ENCODE peak calls at places on chromosomes 5 and 9, in eight cellular contexts. One of them, this sample, is unnamed. For H3K27me3, the result is how much of the 10 kb centered on the place peaks cover.

GRCh38 chr9:98129451-98129881 is 10.4 kb upstream of the TRIM14 start:
- DNase-seq in uterus: no peak
- DNase-seq in brain microvascular endothelial cell: peak
- DNase-seq in heart left ventricle: no peak
- DNase-seq in Peyer's patch: peak
- DNase-seq in right lobe of liver: no peak
- DNase-seq in A673: no peak
- DNase-seq in BE2C: no peak
- DNase-seq in this sample: no peak

GRCh38 chr5:33892419-33893151 is 795 bp upstream of the ADAMTS12 start:
- DNase-seq in uterus: peak
- DNase-seq in brain microvascular endothelial cell: peak
- DNase-seq in heart left ventricle: peak
- DNase-seq in Peyer's patch: no peak
- DNase-seq in right lobe of liver: no peak
- DNase-seq in A673: no peak
- DNase-seq in BE2C: no peak
- DNase-seq in this sample: no peak

GRCh38 chr9:36748322-36748899 is 175.7 kb downstream of the MELK start:
- DNase-seq in uterus: no peak
- DNase-seq in brain microvascular endothelial cell: peak
- DNase-seq in heart left ventricle: peak
- DNase-seq in Peyer's patch: no peak
- DNase-seq in right lobe of liver: no peak
- DNase-seq in A673: peak
- DNase-seq in BE2C: no peak
- DNase-seq in this sample: no peak

GRCh38 chr5:82147860-82148573 is 130.1 kb downstream of the RPS23 start:
- DNase-seq in uterus: peak
- DNase-seq in brain microvascular endothelial cell: peak
- DNase-seq in heart left ventricle: no peak
- DNase-seq in Peyer's patch: no peak
- DNase-seq in right lobe of liver: no peak
- DNase-seq in A673: no peak
- DNase-seq in BE2C: no peak
- DNase-seq in this sample: no peak

GRCh38 chr5:37396352-37396751 is 17.2 kb downstream of the WDR70 start:
- DNase-seq in uterus: no peak
- DNase-seq in brain microvascular endothelial cell: no peak
- DNase-seq in heart left ventricle: no peak
- DNase-seq in Peyer's patch: no peak
- DNase-seq in right lobe of liver: no peak
- DNase-seq in A673: no peak
- DNase-seq in BE2C: no peak
- DNase-seq in this sample: no peak

GRCh38 chr9:84154320-84154719 is 173.7 kb downstream of the RMI1 start:
- DNase-seq in uterus: no peak
- DNase-seq in brain microvascular endothelial cell: no peak
- DNase-seq in heart left ventricle: no peak
- DNase-seq in Peyer's patch: no peak
- DNase-seq in right lobe of liver: no peak
- DNase-seq in A673: no peak
- DNase-seq in BE2C: no peak
- DNase-seq in this sample: no peak

GRCh38 chr5:10457682-10458574 is 16.2 kb downstream of the ROPN1L start:
- DNase-seq in uterus: peak
- DNase-seq in brain microvascular endothelial cell: no peak
- DNase-seq in heart left ventricle: peak
- DNase-seq in Peyer's patch: no peak
- DNase-seq in right lobe of liver: peak
- DNase-seq in A673: no peak
- DNase-seq in BE2C: peak
- DNase-seq in this sample: no peak

GRCh38 chr5:75681125-75681830 is 36.0 kb downstream of the POC5 start:
- DNase-seq in uterus: no peak
- DNase-seq in brain microvascular endothelial cell: no peak
- DNase-seq in heart left ventricle: no peak
- DNase-seq in Peyer's patch: no peak
- DNase-seq in right lobe of liver: no peak
- DNase-seq in A673: peak
- DNase-seq in BE2C: no peak
- DNase-seq in this sample: peak

GRCh38 chr5:106755789-106756188 is 914.9 kb downstream of the EFNA5 start:
- DNase-seq in uterus: no peak
- DNase-seq in brain microvascular endothelial cell: no peak
- DNase-seq in heart left ventricle: no peak
- DNase-seq in Peyer's patch: no peak
- DNase-seq in right lobe of liver: no peak
- DNase-seq in A673: peak
- DNase-seq in BE2C: no peak
- DNase-seq in this sample: no peak

GRCh38 chr5:59725393-59725768 is 168.1 kb downstream of the PDE4D start:
- DNase-seq in uterus: no peak
- DNase-seq in brain microvascular endothelial cell: no peak
- DNase-seq in heart left ventricle: no peak
- DNase-seq in Peyer's patch: no peak
- DNase-seq in right lobe of liver: no peak
- DNase-seq in A673: no peak
- DNase-seq in BE2C: no peak
- DNase-seq in this sample: no peak

GRCh38 chr5:101894985-101895384 is 401.1 kb downstream of the SLCO4C1 start:
- DNase-seq in uterus: no peak
- DNase-seq in brain microvascular endothelial cell: no peak
- DNase-seq in heart left ventricle: no peak
- DNase-seq in Peyer's patch: no peak
- DNase-seq in right lobe of liver: no peak
- DNase-seq in A673: no peak
- DNase-seq in BE2C: no peak
- DNase-seq in this sample: no peak

GRCh38 chr9:126117631-126118030 is 209.0 kb upstream of the MVB12B start:
- DNase-seq in uterus: no peak
- DNase-seq in brain microvascular endothelial cell: no peak
- DNase-seq in heart left ventricle: no peak
- DNase-seq in Peyer's patch: no peak
- DNase-seq in right lobe of liver: no peak
- DNase-seq in A673: no peak
- DNase-seq in BE2C: no peak
- DNase-seq in this sample: no peak

GRCh38 chr5:170597109-170597741 is 93.4 kb downstream of the KCNIP1 start:
- DNase-seq in uterus: no peak
- DNase-seq in brain microvascular endothelial cell: peak
- DNase-seq in heart left ventricle: no peak
- DNase-seq in Peyer's patch: no peak
- DNase-seq in right lobe of liver: no peak
- DNase-seq in A673: peak
- DNase-seq in BE2C: peak
- DNase-seq in this sample: no peak

GRCh38 chr5:151947924-151948323 is 23.3 kb upstream of the GLRA1 start:
- DNase-seq in uterus: no peak
- DNase-seq in brain microvascular endothelial cell: peak
- DNase-seq in heart left ventricle: no peak
- DNase-seq in Peyer's patch: no peak
- DNase-seq in right lobe of liver: no peak
- DNase-seq in A673: no peak
- DNase-seq in BE2C: no peak
- DNase-seq in this sample: no peak

GRCh38 chr5:80406980-80407734 is 707 bp upstream of the ZFYVE16 start:
- DNase-seq in uterus: peak
- DNase-seq in brain microvascular endothelial cell: peak
- DNase-seq in heart left ventricle: peak
- DNase-seq in Peyer's patch: peak
- DNase-seq in right lobe of liver: peak
- DNase-seq in A673: no peak
- DNase-seq in BE2C: no peak
- DNase-seq in this sample: no peak

GRCh38 chr9:97766092-97766491 is 69.0 kb upstream of the XPA start:
- DNase-seq in uterus: no peak
- DNase-seq in brain microvascular endothelial cell: peak
- DNase-seq in heart left ventricle: no peak
- DNase-seq in Peyer's patch: no peak
- DNase-seq in right lobe of liver: no peak
- DNase-seq in A673: no peak
- DNase-seq in BE2C: no peak
- DNase-seq in this sample: no peak

GRCh38 chr5:17216974-17217325 is 481 bp upstream of the BASP1 start:
- DNase-seq in uterus: peak
- DNase-seq in brain microvascular endothelial cell: peak
- DNase-seq in heart left ventricle: no peak
- DNase-seq in Peyer's patch: peak
- DNase-seq in right lobe of liver: peak
- DNase-seq in A673: peak
- DNase-seq in BE2C: peak
- DNase-seq in this sample: no peak

GRCh38 chr5:139571543-139571942 is 10.4 kb downstream of the UBE2D2 start:
- DNase-seq in uterus: no peak
- DNase-seq in brain microvascular endothelial cell: no peak
- DNase-seq in heart left ventricle: no peak
- DNase-seq in Peyer's patch: no peak
- DNase-seq in right lobe of liver: no peak
- DNase-seq in A673: no peak
- DNase-seq in BE2C: no peak
- DNase-seq in this sample: no peak

GRCh38 chr9:136259517-136259813 is 13.9 kb upstream of the QSOX2 start:
- DNase-seq in uterus: no peak
- DNase-seq in brain microvascular endothelial cell: no peak
- DNase-seq in heart left ventricle: no peak
- DNase-seq in Peyer's patch: no peak
- DNase-seq in right lobe of liver: no peak
- DNase-seq in A673: no peak
- DNase-seq in BE2C: peak
- DNase-seq in this sample: no peak

GRCh38 chr9:121601234-121601633 is 50.2 kb upstream of the DAB2IP start:
- DNase-seq in uterus: no peak
- DNase-seq in brain microvascular endothelial cell: no peak
- DNase-seq in heart left ventricle: no peak
- DNase-seq in Peyer's patch: no peak
- DNase-seq in right lobe of liver: no peak
- DNase-seq in A673: no peak
- DNase-seq in BE2C: no peak
- DNase-seq in this sample: no peak

GRCh38 chr5:97071101-97071500 is 71.3 kb downstream of the LIX1 start:
- DNase-seq in uterus: peak
- DNase-seq in brain microvascular endothelial cell: no peak
- DNase-seq in heart left ventricle: no peak
- DNase-seq in Peyer's patch: no peak
- DNase-seq in right lobe of liver: no peak
- DNase-seq in A673: peak
- DNase-seq in BE2C: no peak
- DNase-seq in this sample: no peak

GRCh38 chr9:128150594-128151342 is 1.5 kb downstream of the LCN2 start:
- DNase-seq in uterus: no peak
- DNase-seq in brain microvascular endothelial cell: no peak
- DNase-seq in heart left ventricle: no peak
- DNase-seq in Peyer's patch: no peak
- DNase-seq in right lobe of liver: no peak
- DNase-seq in A673: no peak
- DNase-seq in BE2C: no peak
- DNase-seq in this sample: no peak
- TF ChIP-seq CTCF in uterus: no peak
- TF ChIP-seq CTCF in brain microvascular endothelial cell: peak
- TF ChIP-seq CTCF in heart left ventricle: peak
- TF ChIP-seq CTCF in Peyer's patch: peak
- TF ChIP-seq CTCF in right lobe of liver: no peak
- TF ChIP-seq CTCF in A673: peak
- TF ChIP-seq CTCF in BE2C: peak
- TF ChIP-seq CTCF in this sample: peak

GRCh38 chr9:106797299-106797698 is 65.7 kb upstream of the ZNF462 start:
- DNase-seq in uterus: no peak
- DNase-seq in brain microvascular endothelial cell: no peak
- DNase-seq in heart left ventricle: no peak
- DNase-seq in Peyer's patch: no peak
- DNase-seq in right lobe of liver: peak
- DNase-seq in A673: no peak
- DNase-seq in BE2C: no peak
- DNase-seq in this sample: no peak
- H3K4me3 ChIP-seq in uterus: no peak
- H3K4me3 ChIP-seq in brain microvascular endothelial cell: no peak
- H3K4me3 ChIP-seq in heart left ventricle: no peak
- H3K4me3 ChIP-seq in Peyer's patch: no peak
- H3K4me3 ChIP-seq in right lobe of liver: no peak
- H3K4me3 ChIP-seq in A673: no peak
- H3K4me3 ChIP-seq in BE2C: no peak
- H3K4me3 ChIP-seq in this sample: no peak

DNA sequence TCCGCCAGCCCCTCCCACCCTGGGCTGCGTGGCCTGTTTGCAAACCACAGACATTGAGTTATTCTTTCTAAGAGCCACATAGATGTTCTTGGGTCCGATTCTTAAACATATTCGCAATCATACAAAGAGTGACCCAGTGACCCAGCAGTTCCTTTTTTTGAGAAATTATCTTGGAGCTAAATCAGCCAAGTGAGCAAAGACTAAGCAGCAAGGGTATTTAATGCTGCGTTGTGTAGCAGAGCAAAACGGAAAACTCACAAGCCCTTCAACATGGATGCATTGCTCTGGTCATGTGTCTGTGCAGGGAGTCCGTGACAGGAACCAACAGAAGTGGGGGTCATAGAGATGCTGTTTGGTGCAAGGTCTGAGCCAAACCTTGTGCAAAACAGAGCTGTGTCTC is 95.6 kb downstream of the OLFM1 start:
- DNase-seq in uterus: no peak
- DNase-seq in brain microvascular endothelial cell: no peak
- DNase-seq in heart left ventricle: no peak
- DNase-seq in Peyer's patch: no peak
- DNase-seq in right lobe of liver: no peak
- DNase-seq in A673: no peak
- DNase-seq in BE2C: no peak
- DNase-seq in this sample: no peak
- H3K27me3 ChIP-seq in uterus: under half
- H3K27me3 ChIP-seq in brain microvascular endothelial cell: under half
- H3K27me3 ChIP-seq in heart left ventricle: under half
- H3K27me3 ChIP-seq in Peyer's patch: under half
- H3K27me3 ChIP-seq in right lobe of liver: under half
- H3K27me3 ChIP-seq in A673: under half
- H3K27me3 ChIP-seq in BE2C: under half
- H3K27me3 ChIP-seq in this sample: under half

GRCh38 chr5:112525217-112525616 is 106.1 kb upstream of the EPB41L4A start:
- DNase-seq in uterus: no peak
- DNase-seq in brain microvascular endothelial cell: no peak
- DNase-seq in heart left ventricle: no peak
- DNase-seq in Peyer's patch: no peak
- DNase-seq in right lobe of liver: no peak
- DNase-seq in A673: no peak
- DNase-seq in BE2C: no peak
- DNase-seq in this sample: no peak

GRCh38 chr5:112533315-112533867 is 114.3 kb upstream of the EPB41L4A start:
- DNase-seq in uterus: no peak
- DNase-seq in brain microvascular endothelial cell: no peak
- DNase-seq in heart left ventricle: no peak
- DNase-seq in Peyer's patch: no peak
- DNase-seq in right lobe of liver: no peak
- DNase-seq in A673: no peak
- DNase-seq in BE2C: no peak
- DNase-seq in this sample: no peak

GRCh38 chr5:112528928-112529327 is 109.9 kb upstream of the EPB41L4A start:
- DNase-seq in uterus: no peak
- DNase-seq in brain microvascular endothelial cell: no peak
- DNase-seq in heart left ventricle: no peak
- DNase-seq in Peyer's patch: no peak
- DNase-seq in right lobe of liver: no peak
- DNase-seq in A673: no peak
- DNase-seq in BE2C: no peak
- DNase-seq in this sample: no peak

GRCh38 chr5:112532654-112533314 is 113.7 kb upstream of the EPB41L4A start:
- DNase-seq in uterus: no peak
- DNase-seq in brain microvascular endothelial cell: no peak
- DNase-seq in heart left ventricle: no peak
- DNase-seq in Peyer's patch: no peak
- DNase-seq in right lobe of liver: no peak
- DNase-seq in A673: no peak
- DNase-seq in BE2C: no peak
- DNase-seq in this sample: no peak

GRCh38 chr5:112529525-112529924 is 110.4 kb upstream of the EPB41L4A start:
- DNase-seq in uterus: no peak
- DNase-seq in brain microvascular endothelial cell: no peak
- DNase-seq in heart left ventricle: no peak
- DNase-seq in Peyer's patch: no peak
- DNase-seq in right lobe of liver: no peak
- DNase-seq in A673: peak
- DNase-seq in BE2C: no peak
- DNase-seq in this sample: no peak
- TF ChIP-seq CTCF in uterus: no peak
- TF ChIP-seq CTCF in brain microvascular endothelial cell: peak
- TF ChIP-seq CTCF in heart left ventricle: peak
- TF ChIP-seq CTCF in Peyer's patch: peak
- TF ChIP-seq CTCF in right lobe of liver: no peak
- TF ChIP-seq CTCF in A673: peak
- TF ChIP-seq CTCF in BE2C: no peak
- TF ChIP-seq CTCF in this sample: peak